ENCODE peak calls at places on chromosomes 3 and 15, in five cellular contexts. Y is GM23338, N is left ventricle myocardium inferior, Q is BE2C, E is NT2/D1. Z is an unnamed sample. For H3K4me1 and H3K36me3, the result is how much of the 10 kb centered on the place peaks cover.

GRCh38 chr3:51949121-51949520 is 6.1 kb upstream of the GPR62 start:
- DNase-seq in Y (no peak), N (no peak), Q (no peak), E (no peak), Z (peak)

GRCh38 chr3:186241910-186242821 is 119.9 kb downstream of the DGKG start:
- DNase-seq in Y (peak), N (peak), Q (peak), E (peak), Z (peak)

GRCh38 chr3:32432711-32433530 is 41.3 kb downstream of the CMTM7 start:
- DNase-seq in Y (no peak), N (no peak), Q (no peak), E (no peak), Z (no peak)

GRCh38 chr3:2212211-2212610 is 113.5 kb downstream of the CNTN4 start:
- DNase-seq in Y (no peak), N (no peak), Q (no peak), E (no peak), Z (no peak)

GRCh38 chr3:51974277-51974962 is 444 bp upstream of the ABHD14A start:
- DNase-seq in Y (no peak), N (no peak), Q (peak), E (no peak), Z (no peak)

GRCh38 chr15:58282060-58282708 is 144.0 kb downstream of the AQP9 start:
- DNase-seq in Y (no peak), N (no peak), Q (no peak), E (no peak), Z (no peak)

GRCh38 chr3:49534581-49535495 is 19.4 kb upstream of the BSN start:
- DNase-seq in Y (peak), N (no peak), Q (peak), E (no peak), Z (peak)

GRCh38 chr3:10344147-10344943 is 23.4 kb upstream of the SEC13 start:
- DNase-seq in Y (peak), N (no peak), Q (peak), E (peak), Z (no peak)

GRCh38 chr3:127159547-127159946 is 33.4 kb upstream of the PRR23E start:
- DNase-seq in Y (peak), N (no peak), Q (peak), E (no peak), Z (no peak)

GRCh38 chr15:69668049-69668705 is 215.6 kb downstream of the RPLP1 start:
- DNase-seq in Y (no peak), N (no peak), Q (peak), E (no peak), Z (peak)

GRCh38 chr3:25782938-25783660 is at the start of gene NGLY1:
- DNase-seq in Y (peak), N (peak), Q (peak), E (peak), Z (peak)

GRCh38 chr3:111012388-111013248 is 59.0 kb upstream of the NECTIN3 start:
- DNase-seq in Y (peak), N (no peak), Q (peak), E (peak), Z (no peak)

GRCh38 chr3:149415484-149415883 is 38.0 kb upstream of the TM4SF1 start:
- DNase-seq in Y (no peak), N (no peak), Q (no peak), E (no peak), Z (no peak)

GRCh38 chr15:98878172-98878571 is 129.4 kb downstream of the PGPEP1L start:
- DNase-seq in Y (no peak), N (no peak), Q (no peak), E (no peak), Z (no peak)

GRCh38 chr3:128800241-128801187 is 74.5 kb downstream of the RAB7A start:
- DNase-seq in Y (no peak), N (peak), Q (no peak), E (no peak), Z (no peak)

GRCh38 chr15:69523010-69524001 is 70.7 kb downstream of the RPLP1 start:
- DNase-seq in Y (peak), N (peak), Q (peak), E (peak), Z (peak)

GRCh38 chr15:74213858-74214284 is 11.3 kb upstream of the STRA6 start:
- DNase-seq in Y (peak), N (no peak), Q (no peak), E (peak), Z (no peak)

GRCh38 chr3:157523814-157524213 is 20.6 kb upstream of the VEPH1 start:
- DNase-seq in Y (no peak), N (no peak), Q (no peak), E (no peak), Z (no peak)

GRCh38 chr15:47194718-47195117 is 522.6 kb upstream of the SEMA6D start:
- DNase-seq in Y (peak), N (no peak), Q (no peak), E (no peak), Z (no peak)

GRCh38 chr3:194998948-194999347 is 272.0 kb downstream of the XXYLT1 start:
- DNase-seq in Y (no peak), N (no peak), Q (no peak), E (no peak), Z (no peak)

GRCh38 chr3:24185738-24186384 is 240.8 kb downstream of the NR1D2 start:
- DNase-seq in Y (peak), N (no peak), Q (peak), E (peak), Z (peak)

GRCh38 chr3:14403636-14404395 is 1.4 kb downstream of the SLC6A6 start:
- DNase-seq in Y (no peak), N (peak), Q (no peak), E (no peak), Z (peak)
- H3K4me1 ChIP-seq in Y (under half), N (half or more), Q (under half), E (under half), Z (under half)

DNA sequence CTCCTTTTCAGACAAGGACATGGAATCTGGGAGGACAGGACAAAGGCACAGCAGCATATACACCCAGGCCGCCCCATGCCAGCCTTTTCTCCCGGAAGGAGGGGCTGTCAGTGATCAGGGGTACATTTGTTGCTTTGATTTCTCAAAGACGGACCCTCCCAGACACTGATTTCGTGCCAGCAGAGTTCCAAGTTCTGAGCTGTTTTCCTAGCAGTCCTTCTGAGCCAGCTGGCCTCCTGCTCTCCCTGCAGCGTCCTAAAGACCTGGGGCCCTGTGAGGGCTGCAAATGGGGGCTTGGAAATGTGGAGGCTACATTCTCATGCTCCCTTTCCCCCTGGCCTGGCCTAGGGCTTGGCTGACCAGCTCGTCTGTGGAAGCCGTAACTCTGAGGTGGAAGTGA is 22.3 kb downstream of the CTSH start:
- DNase-seq in Y (no peak), N (no peak), Q (no peak), E (no peak), Z (no peak)
- H3K36me3 ChIP-seq in Y (under half), N (half or more), Q (under half), E (half or more), Z (under half)

GRCh38 chr15:29571728-29572454 is 250.4 kb downstream of the TJP1 start:
- DNase-seq in Y (peak), N (no peak), Q (no peak), E (no peak), Z (no peak)
- H3K4me3 ChIP-seq in Y (peak), N (peak), Q (no peak), E (peak), Z (no peak)

GRCh38 chr3:177673105-177673804 is 476.0 kb upstream of the TBL1XR1 start:
- DNase-seq in Y (no peak), N (no peak), Q (no peak), E (no peak), Z (no peak)

GRCh38 chr3:177672252-177672911 is 475.1 kb upstream of the TBL1XR1 start:
- DNase-seq in Y (no peak), N (no peak), Q (no peak), E (no peak), Z (no peak)

GRCh38 chr3:177676947-177677587 is 479.8 kb upstream of the TBL1XR1 start:
- DNase-seq in Y (no peak), N (no peak), Q (no peak), E (no peak), Z (no peak)

GRCh38 chr3:177676148-177676547 is 478.9 kb upstream of the TBL1XR1 start:
- DNase-seq in Y (no peak), N (no peak), Q (no peak), E (no peak), Z (no peak)

GRCh38 chr3:177674186-177674585 is 476.9 kb upstream of the TBL1XR1 start:
- DNase-seq in Y (no peak), N (no peak), Q (no peak), E (no peak), Z (no peak)
- H3K4me1 ChIP-seq in Y (under half), N (under half), Q (under half), E (under half), Z (under half)

DNA sequence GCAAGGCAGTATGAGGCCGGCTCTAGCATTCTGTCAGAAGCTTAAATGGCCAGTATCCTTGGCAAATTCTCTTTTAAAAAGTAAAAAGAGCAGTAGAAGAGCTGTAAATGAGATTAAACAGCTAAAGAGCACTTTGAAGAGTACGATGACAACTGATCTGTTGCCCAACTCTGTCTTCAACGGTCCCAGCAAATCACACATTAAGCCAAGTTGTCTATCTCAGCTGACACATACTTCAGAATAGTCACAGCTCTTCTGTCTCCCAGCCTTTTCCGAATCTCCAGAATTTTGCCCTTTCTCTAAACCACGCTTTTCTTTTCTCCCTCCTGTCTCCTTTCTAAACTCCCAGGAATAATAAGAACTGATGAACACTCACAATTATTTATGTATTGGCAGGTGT is 51.7 kb downstream of the PRICKLE2 start:
- DNase-seq in Y (no peak), N (no peak), Q (no peak), E (no peak), Z (no peak)
- H3K36me3 ChIP-seq in Y (under half), N (under half), Q (under half), E (under half), Z (under half)

GRCh38 chr15:53535886-53536285 is 223.6 kb downstream of the WDR72 start:
- DNase-seq in Y (no peak), N (no peak), Q (no peak), E (no peak), Z (no peak)
- H3K4me3 ChIP-seq in Y (no peak), N (no peak), Q (no peak), E (no peak), Z (no peak)

GRCh38 chr15:39854161-39854560 is 65.9 kb downstream of the GPR176 start:
- DNase-seq in Y (no peak), N (no peak), Q (no peak), E (no peak), Z (no peak)

GRCh38 chr15:39850436-39850835 is 67.8 kb upstream of the FSIP1 start:
- DNase-seq in Y (no peak), N (no peak), Q (no peak), E (no peak), Z (no peak)

GRCh38 chr15:39855400-39855799 is 64.7 kb downstream of the GPR176 start:
- DNase-seq in Y (no peak), N (no peak), Q (no peak), E (no peak), Z (no peak)

GRCh38 chr15:39852237-39852636 is 67.8 kb downstream of the GPR176 start:
- DNase-seq in Y (no peak), N (no peak), Q (no peak), E (no peak), Z (no peak)

DNA sequence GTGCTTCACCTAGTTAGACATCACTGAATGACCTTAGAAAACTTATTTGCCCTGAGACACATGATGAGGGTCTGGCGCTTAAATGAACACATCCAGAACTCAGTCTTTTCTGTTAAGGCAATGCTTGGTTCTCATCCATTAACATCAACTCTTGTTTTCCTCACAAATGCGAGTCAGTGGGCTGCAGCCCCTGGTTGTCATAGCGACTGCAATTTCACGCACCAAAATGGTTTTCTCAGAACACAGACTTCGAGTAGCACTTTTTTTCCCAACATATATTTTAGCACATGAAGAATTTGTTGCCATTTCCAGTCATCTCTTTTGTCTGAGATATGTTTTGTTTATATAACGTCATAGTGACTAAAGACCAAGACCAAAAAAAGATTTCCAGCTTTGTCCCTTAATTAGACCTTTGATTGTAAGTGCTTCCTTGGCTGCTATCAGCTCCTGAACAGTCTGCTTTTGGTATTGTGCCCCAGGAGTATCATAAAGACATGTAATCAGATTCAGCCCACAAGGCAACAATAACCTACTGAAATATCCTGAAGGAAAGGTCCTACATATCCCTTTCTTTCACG is 68.5 kb downstream of the GPR176 start:
- DNase-seq in Y (no peak), N (no peak), Q (no peak), E (no peak), Z (no peak)
- H3K4me1 ChIP-seq in Y (half or more), N (under half), Q (under half), E (under half), Z (under half)

DNA sequence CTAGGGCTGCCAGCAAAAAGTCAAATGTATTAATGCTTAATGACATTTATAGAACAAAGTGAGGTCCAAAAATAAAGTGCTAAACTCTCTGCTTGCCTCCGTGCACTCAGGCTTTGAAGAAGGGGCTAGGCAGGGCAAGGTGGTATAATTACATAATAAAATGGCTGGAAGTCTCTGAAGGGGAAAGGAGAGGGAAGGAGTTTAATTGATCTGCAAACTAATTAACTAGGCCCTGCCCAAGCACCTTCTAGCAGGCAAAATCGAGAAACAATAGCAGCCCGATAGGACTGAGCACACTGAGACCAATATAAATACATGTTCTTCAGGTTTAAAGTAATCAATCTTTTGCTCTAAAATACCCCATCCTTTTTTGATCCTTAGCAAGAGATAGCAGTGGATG is 13.0 kb downstream of the DIS3L start:
- DNase-seq in Y (no peak), N (no peak), Q (no peak), E (no peak), Z (no peak)
- H3K36me3 ChIP-seq in Y (under half), N (half or more), Q (under half), E (under half), Z (under half)

GRCh38 chr3:14540821-14541385 is 761 bp upstream of the GRIP2 start:
- DNase-seq in Y (no peak), N (no peak), Q (no peak), E (no peak), Z (peak)

GRCh38 chr3:14541646-14542045 is 1.5 kb upstream of the GRIP2 start:
- DNase-seq in Y (no peak), N (no peak), Q (no peak), E (no peak), Z (peak)

GRCh38 chr3:14538451-14539088 is 1.6 kb downstream of the GRIP2 start:
- DNase-seq in Y (no peak), N (no peak), Q (no peak), E (no peak), Z (peak)

GRCh38 chr3:14539384-14540208 is 546 bp downstream of the GRIP2 start:
- DNase-seq in Y (no peak), N (peak), Q (no peak), E (no peak), Z (peak)

GRCh38 chr3:14540209-14540575 is at the start of gene GRIP2:
- DNase-seq in Y (no peak), N (peak), Q (no peak), E (no peak), Z (peak)
- H3K4me3 ChIP-seq in Y (no peak), N (peak), Q (no peak), E (no peak), Z (peak)

DNA sequence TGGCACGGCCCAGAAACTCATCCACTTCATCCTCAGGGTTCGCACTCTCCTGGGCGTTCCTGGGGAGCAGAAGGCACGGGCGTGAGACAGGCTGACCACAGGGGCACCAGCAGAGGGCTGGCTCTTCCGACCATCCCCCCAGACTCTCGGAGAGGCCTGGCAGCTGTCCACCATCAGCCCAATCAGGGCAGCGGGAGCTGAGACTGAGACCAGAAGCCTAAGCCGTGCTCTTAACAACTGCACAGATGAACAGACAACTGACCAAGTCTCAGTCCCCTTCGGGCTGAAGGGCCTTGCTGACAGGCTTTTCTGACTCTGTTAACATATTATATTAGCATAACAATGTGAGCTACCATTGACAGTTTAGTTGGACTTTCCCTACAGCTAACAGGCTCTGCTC is 118.0 kb downstream of the SEC22A start:
- DNase-seq in Y (peak), N (no peak), Q (no peak), E (peak), Z (peak)
- H3K4me1 ChIP-seq in Y (under half), N (half or more), Q (under half), E (under half), Z (under half)

Z was measured in aorta.